ENCODE peak calls at places on chromosomes 3 and 15, in nine cellular contexts. U is Right ventricle myocardium superior; C is tibial artery; T is stimulated activated CD4-positive, alpha-beta T cell treated with anti-CD3 and anti-CD28 coated beads, Interleukin-15, amount 100 ng/mL, for 1 hour; E is skeletal muscle cell; L is cardiac fibroblast; M is GM03348; K is IMR-90; S is AG20443. P is an unnamed sample.

GRCh38 chr15:58377193-58377592 is 54.6 kb upstream of the LIPC start:
- DNase-seq in U (no peak), C (no peak), T (no peak), E (no peak), L (no peak), M (no peak), K (no peak), S (no peak), P (no peak)

GRCh38 chr15:85897818-85898717 is 103.3 kb upstream of the KLHL25 start:
- DNase-seq in U (no peak), C (no peak), T (no peak), E (no peak), L (no peak), M (no peak), K (no peak), S (no peak), P (no peak)

GRCh38 chr3:194142156-194142910 is 6.4 kb downstream of the HES1 start:
- DNase-seq in U (peak; percentile 76), C (peak; percentile 74), T (no peak), E (no peak), L (no peak), M (no peak), K (no peak), S (no peak), P (peak; percentile 64)

GRCh38 chr3:195209836-195210551 is 61.0 kb downstream of the XXYLT1 start:
- DNase-seq in U (peak; percentile 77), C (peak; percentile 53), T (no peak), E (no peak), L (peak; percentile 81), M (peak; percentile 75), K (peak; percentile 60), S (peak; percentile 64), P (no peak)

GRCh38 chr15:43872416-43873020 is 45.7 kb downstream of the WDR76 start:
- DNase-seq in U (no peak), C (no peak), T (no peak), E (peak; percentile 43), L (peak; percentile 85), M (peak; percentile 84), K (peak; percentile 83), S (peak; percentile 88), P (no peak)

GRCh38 chr3:85721409-85722145 is 762.8 kb downstream of the CADM2 start:
- DNase-seq in U (no peak), C (no peak), T (no peak), E (no peak), L (no peak), M (no peak), K (no peak), S (no peak), P (no peak)

GRCh38 chr3:126540946-126541627 is 17.1 kb downstream of the CHST13 start:
- DNase-seq in U (peak; percentile 33), C (no peak), T (no peak), E (no peak), L (no peak), M (no peak), K (no peak), S (no peak), P (peak; percentile 72)

GRCh38 chr3:112401617-112402016 is 68.7 kb downstream of the CD200 start:
- DNase-seq in U (no peak), C (no peak), T (no peak), E (no peak), L (no peak), M (no peak), K (no peak), S (no peak), P (no peak)

GRCh38 chr3:128435561-128435960 is 31.1 kb downstream of the DNAJB8 start:
- DNase-seq in U (no peak), C (no peak), T (no peak), E (no peak), L (no peak), M (no peak), K (no peak), S (no peak), P (no peak)

P was measured in cardiac septum.